ENCODE peak calls at places on chromosomes 13 and 19, in nine cellular contexts. One of them, this sample, is unnamed.

GRCh38 chr19:54191671-54192453 is 754 bp downstream of the TSEN34 start:
- DNase-seq in astrocyte of the spinal cord: peak; percentile 52
- DNase-seq in adrenal gland: no peak
- DNase-seq in endothelial cell: no peak
- DNase-seq in progenitor cell of endocrine pancreas: no peak
- DNase-seq in NB4: no peak
- DNase-seq in nephron progenitor cell: no peak
- DNase-seq in AG04450: no peak
- DNase-seq in glutamatergic neuron: no peak
- DNase-seq in this sample: no peak

GRCh38 chr19:3367572-3368440 is 1.4 kb downstream of the NFIC start:
- DNase-seq in progenitor cell of endocrine pancreas: no peak
- DNase-seq in adrenal gland: peak; percentile 56
- DNase-seq in nephron progenitor cell: no peak
- DNase-seq in AG04450: no peak
- DNase-seq in astrocyte of the spinal cord: no peak
- DNase-seq in endothelial cell: no peak
- DNase-seq in NB4: no peak
- DNase-seq in glutamatergic neuron: no peak
- DNase-seq in this sample: no peak

GRCh38 chr13:98719527-98720250 is 32.8 kb downstream of the SLC15A1 start:
- DNase-seq in adrenal gland: no peak
- DNase-seq in glutamatergic neuron: no peak
- DNase-seq in nephron progenitor cell: no peak
- DNase-seq in NB4: no peak
- DNase-seq in astrocyte of the spinal cord: no peak
- DNase-seq in progenitor cell of endocrine pancreas: no peak
- DNase-seq in AG04450: no peak
- DNase-seq in endothelial cell: no peak
- DNase-seq in this sample: no peak

GRCh38 chr13:65378484-65378883 is 1851.7 kb downstream of the PCDH9 start:
- DNase-seq in progenitor cell of endocrine pancreas: no peak
- DNase-seq in astrocyte of the spinal cord: no peak
- DNase-seq in adrenal gland: no peak
- DNase-seq in glutamatergic neuron: no peak
- DNase-seq in NB4: no peak
- DNase-seq in endothelial cell: no peak
- DNase-seq in AG04450: no peak
- DNase-seq in nephron progenitor cell: no peak
- DNase-seq in this sample: no peak

GRCh38 chr19:4639531-4640246 is 373 bp downstream of the TNFAIP8L1 start:
- DNase-seq in astrocyte of the spinal cord: no peak
- DNase-seq in nephron progenitor cell: peak; percentile 23
- DNase-seq in NB4: no peak
- DNase-seq in endothelial cell: no peak
- DNase-seq in glutamatergic neuron: no peak
- DNase-seq in adrenal gland: no peak
- DNase-seq in progenitor cell of endocrine pancreas: no peak
- DNase-seq in AG04450: no peak
- DNase-seq in this sample: peak; percentile 34

GRCh38 chr13:112894673-112895481 is 74.1 kb upstream of the MCF2L start:
- DNase-seq in adrenal gland: no peak
- DNase-seq in nephron progenitor cell: peak; percentile 54
- DNase-seq in glutamatergic neuron: peak; percentile 29
- DNase-seq in astrocyte of the spinal cord: no peak
- DNase-seq in endothelial cell: peak; percentile 48
- DNase-seq in progenitor cell of endocrine pancreas: peak; percentile 37
- DNase-seq in NB4: peak; percentile 46
- DNase-seq in AG04450: no peak
- DNase-seq in this sample: no peak

GRCh38 chr19:48587387-48587786 is 19.2 kb upstream of the SPACA4 start:
- DNase-seq in adrenal gland: no peak
- DNase-seq in glutamatergic neuron: no peak
- DNase-seq in NB4: no peak
- DNase-seq in progenitor cell of endocrine pancreas: no peak
- DNase-seq in endothelial cell: no peak
- DNase-seq in AG04450: no peak
- DNase-seq in astrocyte of the spinal cord: no peak
- DNase-seq in nephron progenitor cell: no peak
- DNase-seq in this sample: no peak

GRCh38 chr13:56586966-56587365 is 553.8 kb upstream of the PRR20A start:
- DNase-seq in progenitor cell of endocrine pancreas: no peak
- DNase-seq in endothelial cell: no peak
- DNase-seq in astrocyte of the spinal cord: no peak
- DNase-seq in nephron progenitor cell: no peak
- DNase-seq in adrenal gland: no peak
- DNase-seq in AG04450: no peak
- DNase-seq in NB4: no peak
- DNase-seq in glutamatergic neuron: no peak
- DNase-seq in this sample: no peak

GRCh38 chr19:30267332-30267731 is 104.9 kb upstream of the ZNF536 start:
- DNase-seq in glutamatergic neuron: no peak
- DNase-seq in astrocyte of the spinal cord: no peak
- DNase-seq in AG04450: no peak
- DNase-seq in progenitor cell of endocrine pancreas: no peak
- DNase-seq in NB4: no peak
- DNase-seq in endothelial cell: no peak
- DNase-seq in adrenal gland: no peak
- DNase-seq in nephron progenitor cell: no peak
- DNase-seq in this sample: no peak

GRCh38 chr19:11073568-11073967 is 15.7 kb upstream of the LDLR start:
- DNase-seq in glutamatergic neuron: no peak
- DNase-seq in endothelial cell: no peak
- DNase-seq in nephron progenitor cell: no peak
- DNase-seq in progenitor cell of endocrine pancreas: no peak
- DNase-seq in NB4: no peak
- DNase-seq in AG04450: no peak
- DNase-seq in astrocyte of the spinal cord: no peak
- DNase-seq in adrenal gland: no peak
- DNase-seq in this sample: no peak

GRCh38 chr19:21483589-21484170 is 21.7 kb upstream of the ZNF429 start:
- DNase-seq in endothelial cell: peak; percentile 63
- DNase-seq in progenitor cell of endocrine pancreas: no peak
- DNase-seq in glutamatergic neuron: peak; percentile 86
- DNase-seq in nephron progenitor cell: peak; percentile 35
- DNase-seq in astrocyte of the spinal cord: no peak
- DNase-seq in adrenal gland: peak; percentile 61
- DNase-seq in NB4: peak; percentile 53
- DNase-seq in AG04450: no peak
- DNase-seq in this sample: peak; percentile 51

GRCh38 chr19:21487969-21488368 is 17.4 kb upstream of the ZNF429 start:
- DNase-seq in nephron progenitor cell: no peak
- DNase-seq in NB4: no peak
- DNase-seq in endothelial cell: no peak
- DNase-seq in AG04450: no peak
- DNase-seq in adrenal gland: no peak
- DNase-seq in progenitor cell of endocrine pancreas: no peak
- DNase-seq in astrocyte of the spinal cord: no peak
- DNase-seq in glutamatergic neuron: no peak
- DNase-seq in this sample: no peak

GRCh38 chr19:21484631-21485030 is 20.8 kb upstream of the ZNF429 start:
- DNase-seq in astrocyte of the spinal cord: no peak
- DNase-seq in adrenal gland: no peak
- DNase-seq in NB4: no peak
- DNase-seq in AG04450: no peak
- DNase-seq in glutamatergic neuron: no peak
- DNase-seq in nephron progenitor cell: no peak
- DNase-seq in endothelial cell: no peak
- DNase-seq in progenitor cell of endocrine pancreas: no peak
- DNase-seq in this sample: no peak

DNA sequence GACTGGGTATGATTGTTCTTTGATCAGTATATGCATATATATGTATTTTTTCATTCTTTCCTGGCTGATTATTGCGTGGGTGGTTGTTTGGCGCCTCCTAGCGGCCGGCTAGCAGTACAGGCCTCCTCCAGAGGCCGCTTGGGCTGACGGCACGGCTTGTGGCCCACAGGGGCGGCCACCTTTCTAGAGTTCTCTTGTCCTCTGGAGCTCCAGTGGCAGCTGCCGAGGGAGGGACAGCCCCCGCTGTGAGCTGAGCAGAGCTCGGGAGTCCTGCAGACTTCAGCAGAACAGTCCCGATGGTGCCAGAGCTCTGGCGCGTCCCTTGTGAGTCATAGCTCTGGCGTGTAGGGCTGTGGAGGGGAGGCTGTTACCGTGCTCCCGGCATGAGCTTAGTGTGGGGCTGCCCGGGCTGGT is 22.5 kb upstream of the ZNF429 start:
- DNase-seq in astrocyte of the spinal cord: peak; percentile 7
- DNase-seq in progenitor cell of endocrine pancreas: no peak
- DNase-seq in NB4: peak; percentile 72
- DNase-seq in endothelial cell: peak; percentile 39
- DNase-seq in AG04450: no peak
- DNase-seq in adrenal gland: peak; percentile 80
- DNase-seq in nephron progenitor cell: no peak
- DNase-seq in glutamatergic neuron: peak; percentile 68
- DNase-seq in this sample: peak; percentile 48
- TF ChIP-seq CTCF in astrocyte of the spinal cord: peak; percentile 24
- TF ChIP-seq CTCF in progenitor cell of endocrine pancreas: peak; percentile 51
- TF ChIP-seq CTCF in NB4: peak; percentile 72
- TF ChIP-seq CTCF in endothelial cell: peak; percentile 68
- TF ChIP-seq CTCF in AG04450: no peak
- TF ChIP-seq CTCF in adrenal gland: peak; percentile 75
- TF ChIP-seq CTCF in nephron progenitor cell: no peak
- TF ChIP-seq CTCF in glutamatergic neuron: peak; percentile 90
- TF ChIP-seq CTCF in this sample: peak; percentile 45

GRCh38 chr19:19319725-19320361 is 466 bp downstream of the SUGP1 start:
- DNase-seq in endothelial cell: no peak
- DNase-seq in adrenal gland: no peak
- DNase-seq in progenitor cell of endocrine pancreas: no peak
- DNase-seq in nephron progenitor cell: no peak
- DNase-seq in NB4: peak; percentile 36
- DNase-seq in AG04450: no peak
- DNase-seq in glutamatergic neuron: no peak
- DNase-seq in astrocyte of the spinal cord: no peak
- DNase-seq in this sample: peak; percentile 10

GRCh38 chr19:19324059-19324755 is 3.6 kb downstream of the MAU2 start:
- DNase-seq in endothelial cell: no peak
- DNase-seq in AG04450: no peak
- DNase-seq in glutamatergic neuron: no peak
- DNase-seq in NB4: no peak
- DNase-seq in progenitor cell of endocrine pancreas: no peak
- DNase-seq in nephron progenitor cell: no peak
- DNase-seq in adrenal gland: no peak
- DNase-seq in astrocyte of the spinal cord: no peak
- DNase-seq in this sample: no peak

GRCh38 chr19:19320362-19321142 is at the start of the genes MAU2 and SUGP1:
- DNase-seq in glutamatergic neuron: peak; percentile 89
- DNase-seq in astrocyte of the spinal cord: peak; percentile 93
- DNase-seq in AG04450: peak; percentile 74
- DNase-seq in NB4: peak; percentile 94
- DNase-seq in progenitor cell of endocrine pancreas: peak; percentile 80
- DNase-seq in adrenal gland: peak; percentile 86
- DNase-seq in nephron progenitor cell: peak; percentile 90
- DNase-seq in endothelial cell: peak; percentile 87
- DNase-seq in this sample: peak; percentile 92

GRCh38 chr19:19316082-19316481 is 4.2 kb downstream of the SUGP1 start:
- DNase-seq in glutamatergic neuron: no peak
- DNase-seq in astrocyte of the spinal cord: no peak
- DNase-seq in endothelial cell: no peak
- DNase-seq in AG04450: no peak
- DNase-seq in nephron progenitor cell: no peak
- DNase-seq in progenitor cell of endocrine pancreas: no peak
- DNase-seq in adrenal gland: no peak
- DNase-seq in NB4: no peak
- DNase-seq in this sample: no peak

DNA sequence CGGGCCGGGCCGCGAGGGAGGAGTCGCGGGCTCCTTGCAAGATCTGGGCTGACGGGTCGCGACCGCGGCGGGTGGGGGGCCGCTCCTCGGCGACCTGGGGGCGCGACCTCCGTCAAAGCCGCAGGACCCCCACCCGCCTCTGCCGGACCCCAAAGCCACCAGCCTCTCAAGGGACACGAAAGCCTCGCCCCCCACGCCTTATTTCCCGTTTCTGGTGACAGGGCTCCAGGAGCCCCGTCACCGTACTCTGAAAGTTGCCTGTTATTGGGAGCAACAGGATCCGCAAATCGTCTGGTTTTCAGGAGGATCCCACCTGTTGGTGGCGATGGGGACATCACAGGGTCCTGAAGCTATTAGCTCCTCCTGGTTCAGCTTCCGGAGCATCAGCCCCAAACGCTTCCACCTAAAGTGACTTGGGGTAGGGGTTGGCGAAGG is 531 bp downstream of the MAU2 start:
- DNase-seq in astrocyte of the spinal cord: no peak
- DNase-seq in adrenal gland: no peak
- DNase-seq in AG04450: no peak
- DNase-seq in endothelial cell: no peak
- DNase-seq in progenitor cell of endocrine pancreas: peak; percentile 26
- DNase-seq in nephron progenitor cell: peak; percentile 51
- DNase-seq in NB4: peak; percentile 60
- DNase-seq in glutamatergic neuron: no peak
- DNase-seq in this sample: peak; percentile 19
- TF ChIP-seq CTCF in astrocyte of the spinal cord: no peak
- TF ChIP-seq CTCF in adrenal gland: no peak
- TF ChIP-seq CTCF in AG04450: no peak
- TF ChIP-seq CTCF in endothelial cell: no peak
- TF ChIP-seq CTCF in progenitor cell of endocrine pancreas: peak; percentile 10
- TF ChIP-seq CTCF in nephron progenitor cell: no peak
- TF ChIP-seq CTCF in NB4: no peak
- TF ChIP-seq CTCF in glutamatergic neuron: no peak
- TF ChIP-seq CTCF in this sample: no peak

DNA sequence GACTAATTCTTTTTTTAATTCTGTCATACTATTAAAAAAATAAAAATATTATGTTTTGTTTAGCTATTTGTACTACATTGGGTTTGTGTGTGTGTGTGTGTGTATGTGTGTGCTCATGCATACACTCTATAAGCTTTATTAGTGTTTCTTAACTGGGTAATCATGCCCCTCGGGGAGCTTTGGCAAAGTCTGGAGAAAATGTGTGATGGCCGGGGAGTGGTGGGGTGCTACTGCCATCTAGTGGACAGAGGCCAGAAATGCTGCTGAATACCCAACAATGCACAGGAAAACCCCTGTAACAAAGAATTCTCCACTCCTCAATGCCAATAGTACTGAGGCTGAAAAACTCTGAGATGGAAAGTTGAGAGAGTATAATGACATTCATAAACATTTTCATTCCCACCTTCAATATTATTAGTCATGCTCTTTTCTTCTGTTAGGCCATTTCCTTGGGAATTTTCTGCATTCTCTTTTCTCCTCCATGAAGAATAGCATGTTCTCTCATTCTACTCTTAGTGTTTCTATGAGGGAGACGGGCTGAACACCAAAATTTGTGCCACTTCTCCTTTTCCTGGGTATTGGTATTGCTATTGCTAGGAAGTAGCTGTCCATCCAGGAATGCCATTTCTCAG is 157.3 kb downstream of the DNAJC3 start:
- DNase-seq in nephron progenitor cell: peak; percentile 67
- DNase-seq in adrenal gland: peak; percentile 53
- DNase-seq in astrocyte of the spinal cord: peak; percentile 66
- DNase-seq in NB4: peak; percentile 80
- DNase-seq in glutamatergic neuron: peak; percentile 75
- DNase-seq in progenitor cell of endocrine pancreas: peak; percentile 51
- DNase-seq in endothelial cell: peak; percentile 75
- DNase-seq in AG04450: peak; percentile 15
- DNase-seq in this sample: peak; percentile 64
- TF ChIP-seq CTCF in nephron progenitor cell: peak; percentile 98
- TF ChIP-seq CTCF in adrenal gland: peak; percentile 96
- TF ChIP-seq CTCF in astrocyte of the spinal cord: peak; percentile 88
- TF ChIP-seq CTCF in NB4: peak; percentile 93
- TF ChIP-seq CTCF in glutamatergic neuron: peak; percentile 91
- TF ChIP-seq CTCF in progenitor cell of endocrine pancreas: peak; percentile 95
- TF ChIP-seq CTCF in endothelial cell: peak; percentile 93
- TF ChIP-seq CTCF in AG04450: peak; percentile 95
- TF ChIP-seq CTCF in this sample: peak; percentile 89

GRCh38 chr13:23160241-23161175 is 20.3 kb upstream of the SGCG start:
- DNase-seq in glutamatergic neuron: peak; percentile 38
- DNase-seq in AG04450: no peak
- DNase-seq in astrocyte of the spinal cord: no peak
- DNase-seq in adrenal gland: no peak
- DNase-seq in nephron progenitor cell: peak; percentile 64
- DNase-seq in progenitor cell of endocrine pancreas: peak; percentile 11
- DNase-seq in endothelial cell: no peak
- DNase-seq in NB4: peak; percentile 47
- DNase-seq in this sample: no peak
- TF ChIP-seq CTCF in glutamatergic neuron: no peak
- TF ChIP-seq CTCF in AG04450: no peak
- TF ChIP-seq CTCF in astrocyte of the spinal cord: no peak
- TF ChIP-seq CTCF in adrenal gland: no peak
- TF ChIP-seq CTCF in nephron progenitor cell: no peak
- TF ChIP-seq CTCF in progenitor cell of endocrine pancreas: no peak
- TF ChIP-seq CTCF in endothelial cell: no peak
- TF ChIP-seq CTCF in NB4: peak; percentile 48
- TF ChIP-seq CTCF in this sample: no peak

This sample was measured in transverse colon.